ENCODE peak calls at places on chromosomes 4 and X, in nine cellular contexts. One of them, this sample, is unnamed.

GRCh38 chrX:68941385-68941952 is 112.6 kb downstream of the EFNB1 start:
- DNase-seq in aorta: no peak
- DNase-seq in tibial nerve: no peak
- DNase-seq in heart left ventricle: no peak
- DNase-seq in lower lobe of right lung: no peak
- DNase-seq in cardiac muscle cell: peak; percentile 43
- DNase-seq in suprapubic skin: peak; percentile 44
- DNase-seq in tibial artery: no peak
- DNase-seq in CD8-positive, alpha-beta memory T cell: no peak
- DNase-seq in this sample: no peak

GRCh38 chr4:2714071-2714770 is 41.9 kb downstream of the TNIP2 start:
- DNase-seq in aorta: no peak
- DNase-seq in tibial nerve: no peak
- DNase-seq in heart left ventricle: peak; percentile 71
- DNase-seq in lower lobe of right lung: no peak
- DNase-seq in cardiac muscle cell: peak; percentile 86
- DNase-seq in suprapubic skin: peak; percentile 53
- DNase-seq in tibial artery: peak; percentile 51
- DNase-seq in CD8-positive, alpha-beta memory T cell: peak; percentile 24
- DNase-seq in this sample: peak; percentile 23

GRCh38 chr4:151573945-151574344 is 165.0 kb downstream of the FHIP1A start:
- DNase-seq in aorta: no peak
- DNase-seq in tibial nerve: no peak
- DNase-seq in heart left ventricle: no peak
- DNase-seq in lower lobe of right lung: no peak
- DNase-seq in cardiac muscle cell: no peak
- DNase-seq in suprapubic skin: no peak
- DNase-seq in tibial artery: no peak
- DNase-seq in CD8-positive, alpha-beta memory T cell: no peak
- DNase-seq in this sample: no peak

GRCh38 chrX:47093248-47093647 is 15.0 kb downstream of the RGN start:
- DNase-seq in aorta: no peak
- DNase-seq in tibial nerve: no peak
- DNase-seq in heart left ventricle: no peak
- DNase-seq in lower lobe of right lung: no peak
- DNase-seq in cardiac muscle cell: peak; percentile 53
- DNase-seq in suprapubic skin: no peak
- DNase-seq in tibial artery: no peak
- DNase-seq in CD8-positive, alpha-beta memory T cell: no peak
- DNase-seq in this sample: no peak

GRCh38 chr4:94523033-94523590 is 71.4 kb downstream of the PDLIM5 start:
- DNase-seq in aorta: no peak
- DNase-seq in tibial nerve: no peak
- DNase-seq in heart left ventricle: no peak
- DNase-seq in lower lobe of right lung: no peak
- DNase-seq in cardiac muscle cell: peak; percentile 41
- DNase-seq in suprapubic skin: no peak
- DNase-seq in tibial artery: no peak
- DNase-seq in CD8-positive, alpha-beta memory T cell: no peak
- DNase-seq in this sample: no peak

GRCh38 chrX:85963736-85964135 is 83.6 kb downstream of the CHM start:
- DNase-seq in aorta: no peak
- DNase-seq in tibial nerve: no peak
- DNase-seq in heart left ventricle: no peak
- DNase-seq in lower lobe of right lung: no peak
- DNase-seq in cardiac muscle cell: peak; percentile 67
- DNase-seq in suprapubic skin: no peak
- DNase-seq in tibial artery: no peak
- DNase-seq in CD8-positive, alpha-beta memory T cell: no peak
- DNase-seq in this sample: no peak

GRCh38 chr4:47612116-47613023 is 127.3 kb downstream of the ATP10D start:
- DNase-seq in aorta: no peak
- DNase-seq in tibial nerve: no peak
- DNase-seq in heart left ventricle: no peak
- DNase-seq in lower lobe of right lung: no peak
- DNase-seq in cardiac muscle cell: peak; percentile 2
- DNase-seq in suprapubic skin: no peak
- DNase-seq in tibial artery: no peak
- DNase-seq in CD8-positive, alpha-beta memory T cell: no peak
- DNase-seq in this sample: no peak

GRCh38 chr4:1092026-1092982 is 21.1 kb downstream of the RNF212 start:
- DNase-seq in aorta: no peak
- DNase-seq in tibial nerve: no peak
- DNase-seq in heart left ventricle: no peak
- DNase-seq in lower lobe of right lung: no peak
- DNase-seq in cardiac muscle cell: no peak
- DNase-seq in suprapubic skin: peak; percentile 44
- DNase-seq in tibial artery: no peak
- DNase-seq in CD8-positive, alpha-beta memory T cell: no peak
- DNase-seq in this sample: no peak

GRCh38 chr4:174316546-174316945 is 32.8 kb downstream of the CEP44 start:
- DNase-seq in aorta: no peak
- DNase-seq in tibial nerve: no peak
- DNase-seq in heart left ventricle: no peak
- DNase-seq in lower lobe of right lung: no peak
- DNase-seq in cardiac muscle cell: no peak
- DNase-seq in suprapubic skin: no peak
- DNase-seq in tibial artery: no peak
- DNase-seq in CD8-positive, alpha-beta memory T cell: no peak
- DNase-seq in this sample: no peak
- H3K27ac ChIP-seq in aorta: no peak overlapping the region
- H3K27ac ChIP-seq in tibial nerve: no peak overlapping the region
- H3K27ac ChIP-seq in heart left ventricle: no peak overlapping the region
- H3K27ac ChIP-seq in lower lobe of right lung: no peak overlapping the region
- H3K27ac ChIP-seq in cardiac muscle cell: no peak overlapping the region
- H3K27ac ChIP-seq in suprapubic skin: no peak overlapping the region
- H3K27ac ChIP-seq in tibial artery: no peak overlapping the region
- H3K27ac ChIP-seq in CD8-positive, alpha-beta memory T cell: no peak overlapping the region
- H3K27ac ChIP-seq in this sample: no peak overlapping the region

GRCh38 chrX:101219116-101219839 is at the start of gene DRP2:
- DNase-seq in aorta: no peak
- DNase-seq in tibial nerve: no peak
- DNase-seq in heart left ventricle: no peak
- DNase-seq in lower lobe of right lung: no peak
- DNase-seq in cardiac muscle cell: no peak
- DNase-seq in suprapubic skin: no peak
- DNase-seq in tibial artery: no peak
- DNase-seq in CD8-positive, alpha-beta memory T cell: no peak
- DNase-seq in this sample: no peak
- H3K4me3 ChIP-seq in aorta: no peak within 1 kb of the TSS
- H3K4me3 ChIP-seq in tibial nerve: peak within 1 kb of the TSS; percentile 15
- H3K4me3 ChIP-seq in heart left ventricle: no peak within 1 kb of the TSS
- H3K4me3 ChIP-seq in lower lobe of right lung: no peak within 1 kb of the TSS
- H3K4me3 ChIP-seq in cardiac muscle cell: no peak within 1 kb of the TSS
- H3K4me3 ChIP-seq in suprapubic skin: no peak within 1 kb of the TSS
- H3K4me3 ChIP-seq in tibial artery: no peak within 1 kb of the TSS
- H3K4me3 ChIP-seq in CD8-positive, alpha-beta memory T cell: no peak within 1 kb of the TSS
- H3K4me3 ChIP-seq in this sample: no peak within 1 kb of the TSS

DNA sequence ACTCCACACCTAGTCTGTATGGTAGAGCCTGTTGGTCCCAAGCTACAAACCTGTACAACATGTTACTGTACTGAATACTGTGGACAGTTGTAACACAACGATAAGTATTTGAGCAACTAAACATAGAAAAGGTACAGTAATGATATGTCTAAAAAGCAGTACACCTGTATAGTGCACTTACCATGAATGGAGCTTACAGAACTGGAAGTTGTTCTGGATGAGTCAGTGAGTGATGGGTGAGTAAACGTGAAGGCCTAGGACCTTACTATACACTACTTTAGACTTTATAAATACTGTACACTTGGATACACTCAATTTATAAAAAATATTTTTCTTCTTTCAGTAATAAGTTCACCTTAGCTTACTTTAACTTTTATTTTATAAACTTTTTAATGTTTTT is 104.0 kb downstream of the TMA16 start:
- DNase-seq in aorta: no peak
- DNase-seq in tibial nerve: no peak
- DNase-seq in heart left ventricle: no peak
- DNase-seq in lower lobe of right lung: no peak
- DNase-seq in cardiac muscle cell: no peak
- DNase-seq in suprapubic skin: no peak
- DNase-seq in tibial artery: no peak
- DNase-seq in CD8-positive, alpha-beta memory T cell: no peak
- DNase-seq in this sample: no peak
- H3K4me1 ChIP-seq in aorta: no peaks in the 10 kb centered on the region
- H3K4me1 ChIP-seq in tibial nerve: no peaks in the 10 kb centered on the region
- H3K4me1 ChIP-seq in heart left ventricle: no peaks in the 10 kb centered on the region
- H3K4me1 ChIP-seq in lower lobe of right lung: peaks cover 8% of the 10 kb centered on the region
- H3K4me1 ChIP-seq in cardiac muscle cell: no peaks in the 10 kb centered on the region
- H3K4me1 ChIP-seq in suprapubic skin: no peaks in the 10 kb centered on the region
- H3K4me1 ChIP-seq in tibial artery: no peaks in the 10 kb centered on the region
- H3K4me1 ChIP-seq in CD8-positive, alpha-beta memory T cell: no peaks in the 10 kb centered on the region
- H3K4me1 ChIP-seq in this sample: no peaks in the 10 kb centered on the region

GRCh38 chr4:13704761-13705160 is 77.2 kb upstream of the BOD1L1 start:
- DNase-seq in aorta: no peak
- DNase-seq in tibial nerve: no peak
- DNase-seq in heart left ventricle: no peak
- DNase-seq in lower lobe of right lung: no peak
- DNase-seq in cardiac muscle cell: no peak
- DNase-seq in suprapubic skin: no peak
- DNase-seq in tibial artery: no peak
- DNase-seq in CD8-positive, alpha-beta memory T cell: no peak
- DNase-seq in this sample: no peak

GRCh38 chr4:13704020-13704419 is 76.5 kb upstream of the BOD1L1 start:
- DNase-seq in aorta: no peak
- DNase-seq in tibial nerve: no peak
- DNase-seq in heart left ventricle: no peak
- DNase-seq in lower lobe of right lung: no peak
- DNase-seq in cardiac muscle cell: no peak
- DNase-seq in suprapubic skin: no peak
- DNase-seq in tibial artery: no peak
- DNase-seq in CD8-positive, alpha-beta memory T cell: no peak
- DNase-seq in this sample: no peak

GRCh38 chr4:13705521-13706035 is 78.1 kb upstream of the BOD1L1 start:
- DNase-seq in aorta: no peak
- DNase-seq in tibial nerve: no peak
- DNase-seq in heart left ventricle: peak; percentile 56
- DNase-seq in lower lobe of right lung: peak; percentile 61
- DNase-seq in cardiac muscle cell: no peak
- DNase-seq in suprapubic skin: peak; percentile 65
- DNase-seq in tibial artery: no peak
- DNase-seq in CD8-positive, alpha-beta memory T cell: no peak
- DNase-seq in this sample: no peak

GRCh38 chr4:13706716-13707115 is 79.2 kb upstream of the BOD1L1 start:
- DNase-seq in aorta: no peak
- DNase-seq in tibial nerve: no peak
- DNase-seq in heart left ventricle: no peak
- DNase-seq in lower lobe of right lung: no peak
- DNase-seq in cardiac muscle cell: no peak
- DNase-seq in suprapubic skin: no peak
- DNase-seq in tibial artery: no peak
- DNase-seq in CD8-positive, alpha-beta memory T cell: no peak
- DNase-seq in this sample: no peak

GRCh38 chr4:13706130-13706529 is 78.6 kb upstream of the BOD1L1 start:
- DNase-seq in aorta: no peak
- DNase-seq in tibial nerve: no peak
- DNase-seq in heart left ventricle: peak; percentile 20
- DNase-seq in lower lobe of right lung: no peak
- DNase-seq in cardiac muscle cell: no peak
- DNase-seq in suprapubic skin: no peak
- DNase-seq in tibial artery: no peak
- DNase-seq in CD8-positive, alpha-beta memory T cell: no peak
- DNase-seq in this sample: no peak
- H3K27ac ChIP-seq in aorta: no peak overlapping the region
- H3K27ac ChIP-seq in tibial nerve: no peak overlapping the region
- H3K27ac ChIP-seq in heart left ventricle: peak overlapping the region; percentile 78
- H3K27ac ChIP-seq in lower lobe of right lung: no peak overlapping the region
- H3K27ac ChIP-seq in cardiac muscle cell: peak overlapping the region; percentile 73
- H3K27ac ChIP-seq in suprapubic skin: peak overlapping the region; percentile 63
- H3K27ac ChIP-seq in tibial artery: no peak overlapping the region
- H3K27ac ChIP-seq in CD8-positive, alpha-beta memory T cell: no peak overlapping the region
- H3K27ac ChIP-seq in this sample: no peak overlapping the region

GRCh38 chrX:18290200-18290599 is 64.3 kb downstream of the SCML2 start:
- DNase-seq in aorta: no peak
- DNase-seq in tibial nerve: no peak
- DNase-seq in heart left ventricle: no peak
- DNase-seq in lower lobe of right lung: no peak
- DNase-seq in cardiac muscle cell: peak; percentile 24
- DNase-seq in suprapubic skin: no peak
- DNase-seq in tibial artery: no peak
- DNase-seq in CD8-positive, alpha-beta memory T cell: no peak
- DNase-seq in this sample: no peak

GRCh38 chrX:18291006-18291545 is 63.4 kb downstream of the SCML2 start:
- DNase-seq in aorta: no peak
- DNase-seq in tibial nerve: no peak
- DNase-seq in heart left ventricle: no peak
- DNase-seq in lower lobe of right lung: no peak
- DNase-seq in cardiac muscle cell: peak; percentile 15
- DNase-seq in suprapubic skin: no peak
- DNase-seq in tibial artery: no peak
- DNase-seq in CD8-positive, alpha-beta memory T cell: no peak
- DNase-seq in this sample: no peak

GRCh38 chrX:18286322-18286831 is 65.7 kb upstream of the BEND2 start:
- DNase-seq in aorta: no peak
- DNase-seq in tibial nerve: no peak
- DNase-seq in heart left ventricle: no peak
- DNase-seq in lower lobe of right lung: no peak
- DNase-seq in cardiac muscle cell: peak; percentile 0
- DNase-seq in suprapubic skin: no peak
- DNase-seq in tibial artery: no peak
- DNase-seq in CD8-positive, alpha-beta memory T cell: no peak
- DNase-seq in this sample: no peak

DNA sequence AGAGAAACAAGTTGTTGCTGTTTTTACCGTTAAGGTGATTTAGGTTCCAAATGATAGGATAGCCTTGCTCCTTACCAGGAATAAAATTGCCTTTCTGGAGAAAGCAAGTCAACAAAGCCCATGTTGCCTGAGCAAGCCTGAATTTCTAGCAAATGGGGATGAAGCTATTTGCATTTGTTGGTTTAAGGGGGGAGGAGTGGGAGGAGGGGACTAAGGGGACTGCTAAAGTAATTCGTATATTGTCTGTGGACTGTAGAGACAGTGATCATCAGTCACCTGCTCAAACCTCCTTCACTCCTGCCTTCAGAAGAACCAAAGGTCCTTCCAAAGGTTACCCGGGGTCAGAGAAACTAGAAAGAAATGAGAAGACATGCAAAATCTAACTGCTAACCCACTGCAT is 65.8 kb downstream of the SCML2 start:
- DNase-seq in aorta: no peak
- DNase-seq in tibial nerve: no peak
- DNase-seq in heart left ventricle: no peak
- DNase-seq in lower lobe of right lung: no peak
- DNase-seq in cardiac muscle cell: no peak
- DNase-seq in suprapubic skin: no peak
- DNase-seq in tibial artery: no peak
- DNase-seq in CD8-positive, alpha-beta memory T cell: no peak
- DNase-seq in this sample: no peak
- H3K4me3 ChIP-seq in aorta: no peak overlapping the region
- H3K4me3 ChIP-seq in tibial nerve: no peak overlapping the region
- H3K4me3 ChIP-seq in heart left ventricle: no peak overlapping the region
- H3K4me3 ChIP-seq in lower lobe of right lung: no peak overlapping the region
- H3K4me3 ChIP-seq in cardiac muscle cell: no peak overlapping the region
- H3K4me3 ChIP-seq in suprapubic skin: no peak overlapping the region
- H3K4me3 ChIP-seq in tibial artery: no peak overlapping the region
- H3K4me3 ChIP-seq in CD8-positive, alpha-beta memory T cell: no peak overlapping the region
- H3K4me3 ChIP-seq in this sample: no peak overlapping the region

This sample was measured in effector memory CD4-positive, alpha-beta T cell.